ENCODE peak calls at places on chromosomes 5 and 9, in four cellular contexts. L is MCF 10A, K is brain microvascular endothelial cell, Y is ovary. N is an unnamed sample.

GRCh38 chr5:173888473-173889135 is 455 bp downstream of the CPEB4 start:
- DNase-seq in L (peak), K (no peak), Y (peak), N (no peak)

GRCh38 chr5:11903614-11904269 is 504 bp downstream of the CTNND2 start:
- DNase-seq in L (peak), K (no peak), Y (no peak), N (no peak)

GRCh38 chr5:108728566-108729305 is 19.0 kb upstream of the FER start:
- DNase-seq in L (peak), K (no peak), Y (peak), N (no peak)

GRCh38 chr5:124746916-124747769 is 704 bp upstream of the ZNF608 start:
- DNase-seq in L (peak), K (peak), Y (peak), N (peak)

GRCh38 chr5:134224905-134225779 is 731 bp downstream of the PPP2CA start:
- DNase-seq in L (peak), K (no peak), Y (peak), N (no peak)

GRCh38 chr9:136901516-136902258 is 15.4 kb downstream of the TRAF2 start:
- DNase-seq in L (peak), K (peak), Y (no peak), N (peak)

GRCh38 chr9:126569036-126569435 is 44.7 kb upstream of the LMX1B start:
- DNase-seq in L (peak), K (no peak), Y (no peak), N (peak)

GRCh38 chr9:84969084-84969483 is 299.6 kb downstream of the NTRK2 start:
- DNase-seq in L (peak), K (no peak), Y (no peak), N (peak)

GRCh38 chr9:86354048-86354881 is at the start of gene TUT7:
- DNase-seq in L (peak), K (peak), Y (peak), N (peak)

GRCh38 chr5:35863159-35863558 is 6.5 kb downstream of the IL7R start:
- DNase-seq in L (no peak), K (no peak), Y (no peak), N (no peak)

GRCh38 chr5:116410345-116410890 is 164.2 kb downstream of the SEMA6A start:
- DNase-seq in L (no peak), K (no peak), Y (no peak), N (no peak)

GRCh38 chr5:180070726-180071417 is 687 bp downstream of the RNF130 start:
- DNase-seq in L (peak), K (peak), Y (no peak), N (peak)

DNA sequence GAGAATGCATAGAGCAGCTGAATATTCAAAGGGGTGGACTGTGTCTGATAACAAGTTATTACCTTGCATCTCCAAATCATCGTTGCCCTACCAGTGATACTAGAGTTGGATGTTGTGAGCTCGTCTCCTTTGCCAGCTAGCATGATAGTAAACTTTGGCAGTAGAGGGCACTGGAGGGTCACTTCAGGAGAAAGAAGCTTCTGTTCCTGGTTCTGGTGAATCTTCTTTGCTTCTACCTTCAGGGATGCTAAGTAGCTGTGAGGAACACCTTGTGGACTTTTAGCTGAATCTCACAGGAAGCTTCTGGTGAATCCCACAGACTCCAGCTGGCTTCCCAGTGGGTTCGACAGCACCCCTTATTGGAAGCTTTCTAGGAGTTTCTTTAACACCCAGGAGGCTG is 626.6 kb upstream of the SGCD start:
- DNase-seq in L (peak), K (no peak), Y (no peak), N (no peak)
- TF ChIP-seq CTCF in L (peak), K (no peak), Y (no peak), N (no peak)

GRCh38 chr5:140835622-140836510 is 1.8 kb downstream of the PCDHA7 start:
- DNase-seq in L (no peak), K (no peak), Y (no peak), N (no peak)

GRCh38 chr5:140828402-140828737 is 610 bp downstream of the PCDHA6 start:
- DNase-seq in L (peak), K (no peak), Y (no peak), N (no peak)

DNA sequence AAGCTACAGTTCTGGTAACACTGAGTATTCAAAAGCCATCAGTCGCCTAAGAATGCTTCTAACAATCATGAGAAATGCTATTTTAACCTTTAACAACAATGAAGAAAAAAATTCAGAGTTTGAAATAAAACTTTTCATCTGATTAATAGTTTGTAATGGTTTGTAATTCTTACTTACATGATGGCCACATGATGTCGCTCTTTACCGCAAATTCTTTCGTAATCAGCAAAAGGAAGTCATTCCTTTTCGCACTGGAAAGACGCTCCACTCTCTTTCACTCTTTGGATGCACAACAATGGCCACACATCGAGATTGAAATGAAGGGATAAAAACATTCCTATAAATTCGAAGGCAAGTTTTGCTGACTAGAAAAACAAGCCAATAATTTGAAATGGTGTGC is at the start of gene PCDHA7:
- DNase-seq in L (no peak), K (no peak), Y (no peak), N (no peak)
- TF ChIP-seq CTCF in L (no peak), K (no peak), Y (no peak), N (peak)

DNA sequence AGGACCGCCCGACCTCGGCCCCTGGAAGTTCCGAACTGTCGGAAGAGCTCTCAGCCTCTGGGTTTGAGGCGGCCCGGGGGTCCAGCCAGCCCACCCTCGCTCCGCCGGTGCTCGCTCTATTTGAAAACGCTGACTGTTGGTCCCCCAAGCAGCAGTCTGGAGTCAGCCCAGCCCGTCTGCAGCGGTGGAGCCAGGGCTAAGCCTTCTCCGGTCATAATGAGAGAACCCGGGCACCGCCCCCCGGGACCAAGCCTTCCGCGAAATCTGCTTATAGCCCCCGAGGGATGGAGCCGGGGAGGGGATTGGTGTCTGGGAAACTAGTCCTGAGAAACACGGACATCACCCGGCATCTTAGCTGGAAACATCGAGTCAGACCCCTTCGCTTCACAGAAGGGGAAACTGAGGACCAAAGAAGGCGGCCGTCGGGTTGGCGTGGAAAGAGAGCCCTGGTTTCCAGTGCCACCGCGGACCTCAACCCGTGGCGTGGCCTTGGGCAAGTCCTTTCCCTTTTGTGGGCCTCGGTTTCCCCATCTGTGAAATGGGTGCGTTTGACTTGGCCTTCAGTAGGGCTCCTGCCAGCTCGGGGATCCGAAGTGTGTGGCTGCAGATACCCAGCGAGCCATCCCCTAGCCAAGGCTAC is 999 bp downstream of the ADAM19 start:
- DNase-seq in L (no peak), K (no peak), Y (peak), N (no peak)
- TF ChIP-seq CTCF in L (no peak), K (no peak), Y (no peak), N (no peak)

DNA sequence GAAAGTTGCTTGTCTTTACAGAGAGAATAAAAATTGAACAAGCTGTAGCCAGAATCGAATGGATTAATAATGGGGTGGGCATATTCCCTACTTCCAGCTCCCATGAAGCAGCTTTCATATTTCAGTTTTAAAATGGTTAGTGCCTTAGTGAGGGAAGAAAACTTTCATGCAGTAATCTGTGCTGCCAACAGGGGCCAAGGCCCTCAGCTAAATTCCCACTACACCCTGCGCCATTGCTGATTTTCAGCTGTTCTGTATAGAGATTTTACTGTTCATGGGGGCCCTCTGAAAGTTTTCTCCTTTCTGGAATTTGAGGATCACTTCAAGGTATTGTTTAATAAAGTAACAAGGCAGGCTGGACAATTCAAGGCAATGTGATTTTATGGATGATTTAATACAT is 58.2 kb downstream of the CAST start:
- DNase-seq in L (no peak), K (no peak), Y (no peak), N (no peak)
- TF ChIP-seq CTCF in L (peak), K (peak), Y (no peak), N (peak)

GRCh38 chr5:137735531-137736284 is at the start of gene KLHL3:
- DNase-seq in L (no peak), K (peak), Y (peak), N (peak)
- TF ChIP-seq CTCF in L (no peak), K (peak), Y (no peak), N (peak)

GRCh38 chr5:77645158-77645994 is 6.9 kb upstream of the OTP start:
- DNase-seq in L (no peak), K (no peak), Y (peak), N (no peak)
- TF ChIP-seq CTCF in L (no peak), K (peak), Y (no peak), N (peak)

GRCh38 chr5:172188893-172189692 is 1.1 kb upstream of the STK10 start:
- DNase-seq in L (no peak), K (peak), Y (peak), N (no peak)
- TF ChIP-seq CTCF in L (no peak), K (no peak), Y (no peak), N (no peak)

N was measured in foreskin keratinocyte.